ENCODE peak calls at places on chromosomes 4 and X, in four cellular contexts. One of them, this sample, is unnamed.

GRCh38 chrX:1531106-1531890 is 5.7 kb downstream of the P2RY8 start:
- DNase-seq in Calu3: no peak
- DNase-seq in right lobe of liver: peak
- DNase-seq in AG04450: no peak
- DNase-seq in this sample: no peak

GRCh38 chr4:72119946-72120345 is 88.1 kb downstream of the NPFFR2 start:
- DNase-seq in Calu3: peak
- DNase-seq in right lobe of liver: no peak
- DNase-seq in AG04450: no peak
- DNase-seq in this sample: no peak

GRCh38 chr4:185128272-185129119 is 14.6 kb upstream of the SLC25A4 start:
- DNase-seq in Calu3: peak
- DNase-seq in right lobe of liver: no peak
- DNase-seq in AG04450: no peak
- DNase-seq in this sample: peak

GRCh38 chr4:52659722-52660261 is 691 bp upstream of the USP46 start:
- DNase-seq in Calu3: peak
- DNase-seq in right lobe of liver: peak
- DNase-seq in AG04450: no peak
- DNase-seq in this sample: peak

GRCh38 chrX:155637714-155638113 is 25.0 kb upstream of the TMLHE start:
- DNase-seq in Calu3: no peak
- DNase-seq in right lobe of liver: no peak
- DNase-seq in AG04450: no peak
- DNase-seq in this sample: no peak

GRCh38 chrX:150547511-150548115 is 20.8 kb upstream of the MTM1 start:
- DNase-seq in Calu3: peak
- DNase-seq in right lobe of liver: peak
- DNase-seq in AG04450: no peak
- DNase-seq in this sample: peak

GRCh38 chr4:12707381-12708175 is 776.6 kb downstream of the RAB28 start:
- DNase-seq in Calu3: no peak
- DNase-seq in right lobe of liver: no peak
- DNase-seq in AG04450: no peak
- DNase-seq in this sample: no peak

GRCh38 chr4:126807132-126807531 is 825.6 kb upstream of the INTU start:
- DNase-seq in Calu3: no peak
- DNase-seq in right lobe of liver: no peak
- DNase-seq in AG04450: no peak
- DNase-seq in this sample: no peak

GRCh38 chrX:42755820-42756219 is 22.1 kb downstream of the PPP1R2C start:
- DNase-seq in Calu3: peak
- DNase-seq in right lobe of liver: no peak
- DNase-seq in AG04450: no peak
- DNase-seq in this sample: no peak

GRCh38 chr4:102734591-102735385 is 26.0 kb downstream of the MANBA start:
- DNase-seq in Calu3: no peak
- DNase-seq in right lobe of liver: no peak
- DNase-seq in AG04450: no peak
- DNase-seq in this sample: peak

GRCh38 chrX:69229436-69229835 is 64.2 kb upstream of the PJA1 start:
- DNase-seq in Calu3: no peak
- DNase-seq in right lobe of liver: no peak
- DNase-seq in AG04450: peak
- DNase-seq in this sample: no peak

GRCh38 chrX:74536142-74537010 is 78.0 kb downstream of the RLIM start:
- DNase-seq in Calu3: peak
- DNase-seq in right lobe of liver: peak
- DNase-seq in AG04450: peak
- DNase-seq in this sample: peak

GRCh38 chrX:153802513-153803045 is 8.1 kb downstream of the SSR4 start:
- DNase-seq in Calu3: no peak
- DNase-seq in right lobe of liver: no peak
- DNase-seq in AG04450: no peak
- DNase-seq in this sample: no peak

GRCh38 chr4:187993827-187994226 is 1.7 kb upstream of the ZFP42 start:
- DNase-seq in Calu3: no peak
- DNase-seq in right lobe of liver: no peak
- DNase-seq in AG04450: no peak
- DNase-seq in this sample: no peak

GRCh38 chr4:11842620-11843263 is 414.0 kb upstream of the HS3ST1 start:
- DNase-seq in Calu3: no peak
- DNase-seq in right lobe of liver: no peak
- DNase-seq in AG04450: no peak
- DNase-seq in this sample: no peak

GRCh38 chr4:6722891-6723290 is 6.9 kb downstream of the BLOC1S4 start:
- DNase-seq in Calu3: no peak
- DNase-seq in right lobe of liver: peak
- DNase-seq in AG04450: no peak
- DNase-seq in this sample: no peak

GRCh38 chrX:67613366-67613765 is 69.5 kb downstream of the AR start:
- DNase-seq in Calu3: no peak
- DNase-seq in right lobe of liver: no peak
- DNase-seq in AG04450: no peak
- DNase-seq in this sample: no peak

GRCh38 chrX:87299563-87300160 is 217.9 kb upstream of the KLHL4 start:
- DNase-seq in Calu3: peak
- DNase-seq in right lobe of liver: no peak
- DNase-seq in AG04450: no peak
- DNase-seq in this sample: peak

GRCh38 chr4:41438564-41438963 is 99.4 kb upstream of the LIMCH1 start:
- DNase-seq in Calu3: no peak
- DNase-seq in right lobe of liver: no peak
- DNase-seq in AG04450: no peak
- DNase-seq in this sample: no peak

GRCh38 chr4:163063891-163064290 is 102.8 kb downstream of the NAF1 start:
- DNase-seq in Calu3: peak
- DNase-seq in right lobe of liver: no peak
- DNase-seq in AG04450: no peak
- DNase-seq in this sample: no peak

GRCh38 chr4:94339779-94340178 is 2.9 kb downstream of the HPGDS start:
- DNase-seq in Calu3: no peak
- DNase-seq in right lobe of liver: no peak
- DNase-seq in AG04450: no peak
- DNase-seq in this sample: no peak

GRCh38 chr4:6591781-6592180 is 16.8 kb downstream of the MAN2B2 start:
- DNase-seq in Calu3: no peak
- DNase-seq in right lobe of liver: no peak
- DNase-seq in AG04450: no peak
- DNase-seq in this sample: no peak

GRCh38 chrX:153592091-153592833 is 6.7 kb downstream of the CCNQ start:
- DNase-seq in Calu3: no peak
- DNase-seq in right lobe of liver: no peak
- DNase-seq in AG04450: no peak
- DNase-seq in this sample: no peak

GRCh38 chr4:103645991-103646390 is 73.8 kb downstream of the TACR3 start:
- DNase-seq in Calu3: no peak
- DNase-seq in right lobe of liver: no peak
- DNase-seq in AG04450: no peak
- DNase-seq in this sample: no peak

GRCh38 chr4:158282252-158282651 is 72.0 kb downstream of the TMEM144 start:
- DNase-seq in Calu3: no peak
- DNase-seq in right lobe of liver: no peak
- DNase-seq in AG04450: no peak
- DNase-seq in this sample: no peak

GRCh38 chr4:176971576-176972105 is 178.9 kb upstream of the VEGFC start:
- DNase-seq in Calu3: no peak
- DNase-seq in right lobe of liver: no peak
- DNase-seq in AG04450: no peak
- DNase-seq in this sample: no peak

GRCh38 chr4:7658297-7659204 is 223.8 kb upstream of the PSAPL1 start:
- DNase-seq in Calu3: no peak
- DNase-seq in right lobe of liver: no peak
- DNase-seq in AG04450: peak
- DNase-seq in this sample: no peak

GRCh38 chrX:30219372-30219771 is 4.0 kb downstream of the MAGEB2 start:
- DNase-seq in Calu3: no peak
- DNase-seq in right lobe of liver: no peak
- DNase-seq in AG04450: no peak
- DNase-seq in this sample: no peak

GRCh38 chrX:120306640-120307039 is 4.6 kb downstream of the TMEM255A start:
- DNase-seq in Calu3: no peak
- DNase-seq in right lobe of liver: no peak
- DNase-seq in AG04450: no peak
- DNase-seq in this sample: no peak

GRCh38 chr4:76736434-76736833 is 161.5 kb downstream of the SOWAHB start:
- DNase-seq in Calu3: no peak
- DNase-seq in right lobe of liver: no peak
- DNase-seq in AG04450: peak
- DNase-seq in this sample: no peak

GRCh38 chr4:48653217-48654014 is 126.7 kb downstream of the FRYL start:
- DNase-seq in Calu3: no peak
- DNase-seq in right lobe of liver: no peak
- DNase-seq in AG04450: peak
- DNase-seq in this sample: no peak

GRCh38 chr4:159238631-159239030 is 135.8 kb downstream of the RAPGEF2 start:
- DNase-seq in Calu3: no peak
- DNase-seq in right lobe of liver: no peak
- DNase-seq in AG04450: no peak
- DNase-seq in this sample: no peak

GRCh38 chrX:131739823-131740222 is 195.9 kb downstream of the OR13H1 start:
- DNase-seq in Calu3: no peak
- DNase-seq in right lobe of liver: no peak
- DNase-seq in AG04450: no peak
- DNase-seq in this sample: no peak

GRCh38 chrX:138349351-138349750 is 362.2 kb downstream of the FGF13 start:
- DNase-seq in Calu3: no peak
- DNase-seq in right lobe of liver: no peak
- DNase-seq in AG04450: no peak
- DNase-seq in this sample: no peak
- TF ChIP-seq CTCF in Calu3: no peak
- TF ChIP-seq CTCF in right lobe of liver: no peak
- TF ChIP-seq CTCF in AG04450: no peak
- TF ChIP-seq CTCF in this sample: no peak

GRCh38 chr4:4595252-4595651 is 53.4 kb upstream of the STX18 start:
- DNase-seq in Calu3: no peak
- DNase-seq in right lobe of liver: no peak
- DNase-seq in AG04450: no peak
- DNase-seq in this sample: no peak
- TF ChIP-seq CTCF in Calu3: no peak
- TF ChIP-seq CTCF in right lobe of liver: no peak
- TF ChIP-seq CTCF in AG04450: peak
- TF ChIP-seq CTCF in this sample: no peak

GRCh38 chr4:1592179-1593037 is 91.7 kb downstream of the FAM53A start:
- DNase-seq in Calu3: no peak
- DNase-seq in right lobe of liver: peak
- DNase-seq in AG04450: no peak
- DNase-seq in this sample: no peak

GRCh38 chr4:1589098-1589497 is 95.0 kb downstream of the FAM53A start:
- DNase-seq in Calu3: no peak
- DNase-seq in right lobe of liver: no peak
- DNase-seq in AG04450: no peak
- DNase-seq in this sample: no peak

GRCh38 chr4:1593038-1593417 is 91.1 kb downstream of the FAM53A start:
- DNase-seq in Calu3: no peak
- DNase-seq in right lobe of liver: peak
- DNase-seq in AG04450: no peak
- DNase-seq in this sample: no peak

GRCh38 chr4:1590244-1590643 is 93.9 kb downstream of the FAM53A start:
- DNase-seq in Calu3: no peak
- DNase-seq in right lobe of liver: no peak
- DNase-seq in AG04450: no peak
- DNase-seq in this sample: no peak

DNA sequence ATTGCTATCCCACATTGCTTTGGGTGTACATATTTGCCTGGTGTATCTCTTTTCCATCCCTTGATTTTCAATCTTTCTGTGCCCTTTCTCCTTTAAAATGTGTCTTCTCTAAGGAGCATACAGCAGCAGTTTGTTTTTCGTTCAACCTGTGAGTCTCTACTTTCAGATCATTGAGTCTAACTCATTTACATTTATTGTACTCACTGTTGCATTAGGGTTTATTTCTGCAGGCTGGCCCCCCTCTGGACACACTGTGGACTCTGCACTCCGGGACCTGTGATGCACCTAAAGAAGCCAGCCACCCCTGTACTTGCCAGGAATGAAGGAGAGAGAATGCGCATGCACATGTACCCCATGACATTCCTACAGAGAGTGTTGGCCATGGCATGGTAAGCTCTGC is 93.0 kb downstream of the FAM53A start:
- DNase-seq in Calu3: no peak
- DNase-seq in right lobe of liver: no peak
- DNase-seq in AG04450: no peak
- DNase-seq in this sample: no peak
- TF ChIP-seq CTCF in Calu3: no peak
- TF ChIP-seq CTCF in right lobe of liver: no peak
- TF ChIP-seq CTCF in AG04450: no peak
- TF ChIP-seq CTCF in this sample: no peak

GRCh38 chrX:109679820-109680219 is 53.2 kb downstream of the ACSL4 start:
- DNase-seq in Calu3: no peak
- DNase-seq in right lobe of liver: no peak
- DNase-seq in AG04450: no peak
- DNase-seq in this sample: no peak
- TF ChIP-seq CTCF in Calu3: no peak
- TF ChIP-seq CTCF in right lobe of liver: no peak
- TF ChIP-seq CTCF in AG04450: no peak
- TF ChIP-seq CTCF in this sample: no peak

This sample was measured in GM13977.